ENCODE peak calls at places on chromosomes 5 and 9, in eight cellular contexts. V, F, K, G, R, L, W and H are unnamed samples.

GRCh38 chr9:107141967-107142366 is 141.1 kb upstream of the RAD23B start:
- DNase-seq in K (no peak), R (no peak), L (peak), W (no peak), F (no peak), V (no peak), G (no peak), H (no peak)

GRCh38 chr9:14158911-14159310 is 155.0 kb downstream of the NFIB start:
- DNase-seq in V (no peak), G (peak), L (peak), K (no peak), W (no peak), F (no peak), R (no peak), H (no peak)

GRCh38 chr5:72618699-72619098 is 111.5 kb upstream of the ZNF366 start:
- DNase-seq in F (no peak), R (no peak), G (peak), W (no peak), K (no peak), V (no peak), L (no peak), H (no peak)

GRCh38 chr9:5671711-5672353 is 42.9 kb downstream of the RIC1 start:
- DNase-seq in K (no peak), W (no peak), V (peak), G (no peak), F (no peak), L (peak), R (no peak), H (no peak)

GRCh38 chr5:97528941-97529340 is 345.9 kb upstream of the RIOK2 start:
- DNase-seq in R (no peak), L (peak), G (peak), W (no peak), V (no peak), K (no peak), F (no peak), H (no peak)

GRCh38 chr5:171421331-171422262 is 2.1 kb downstream of the FGF18 start:
- DNase-seq in R (no peak), L (peak), V (no peak), G (no peak), K (no peak), F (no peak), W (no peak), H (no peak)

GRCh38 chr9:88303785-88304495 is 84.3 kb upstream of the SPIN1 start:
- DNase-seq in V (no peak), L (no peak), F (no peak), K (peak), R (no peak), W (no peak), G (peak), H (no peak)

GRCh38 chr9:35832814-35833213 is 3.8 kb downstream of the TMEM8B start:
- DNase-seq in G (no peak), L (no peak), W (no peak), K (no peak), F (no peak), R (no peak), V (no peak), H (no peak)

GRCh38 chr9:104810421-104811339 is 46.8 kb downstream of the NIPSNAP3B start:
- DNase-seq in L (peak), R (no peak), K (no peak), G (peak), W (no peak), V (no peak), F (peak), H (no peak)

GRCh38 chr5:151023047-151023615 is 2.7 kb downstream of the GPX3 start:
- DNase-seq in W (no peak), K (no peak), R (no peak), G (no peak), F (no peak), L (no peak), V (no peak), H (no peak)

GRCh38 chr5:172380992-172381643 is 73.2 kb downstream of the SH3PXD2B start:
- DNase-seq in G (peak), W (peak), R (no peak), F (peak), K (no peak), L (peak), V (no peak), H (peak)

GRCh38 chr5:136174021-136174659 is 18.8 kb downstream of the SMIM32 start:
- DNase-seq in L (peak), W (no peak), F (no peak), R (no peak), K (peak), V (no peak), G (peak), H (no peak)

GRCh38 chr9:83274787-83275186 is 211.8 kb upstream of the RASEF start:
- DNase-seq in G (no peak), F (no peak), W (no peak), L (peak), V (no peak), K (no peak), R (no peak), H (no peak)

GRCh38 chr9:135805422-135806022 is 101.8 kb downstream of the CAMSAP1 start:
- DNase-seq in F (no peak), G (no peak), L (no peak), V (no peak), W (no peak), R (no peak), K (no peak), H (no peak)

GRCh38 chr9:109922617-109923260 is 142.7 kb downstream of the PALM2AKAP2 start:
- DNase-seq in R (no peak), K (no peak), G (no peak), F (no peak), W (no peak), V (no peak), L (peak), H (no peak)

GRCh38 chr5:141735823-141736222 is 53.8 kb upstream of the ARAP3 start:
- DNase-seq in G (no peak), V (no peak), K (no peak), L (no peak), R (no peak), F (no peak), W (no peak), H (no peak)

GRCh38 chr5:9540791-9541190 is 5.1 kb downstream of the SEMA5A start:
- DNase-seq in L (no peak), V (no peak), K (no peak), W (no peak), G (peak), R (no peak), F (no peak), H (no peak)

GRCh38 chr9:110153431-110153830 is 54.5 kb downstream of the C9orf152 start:
- DNase-seq in F (no peak), W (no peak), R (no peak), L (no peak), V (no peak), K (no peak), G (no peak), H (no peak)

GRCh38 chr9:136211441-136212344 is 6.8 kb upstream of the LHX3 start:
- DNase-seq in K (no peak), L (no peak), G (no peak), F (no peak), W (no peak), R (no peak), V (no peak), H (no peak)

GRCh38 chr5:132013006-132013689 is 1.7 kb upstream of the ACSL6 start:
- DNase-seq in R (no peak), G (no peak), W (no peak), L (no peak), F (no peak), V (no peak), K (no peak), H (peak)

GRCh38 chr9:134495881-134496412 is 145.7 kb upstream of the COL5A1 start:
- DNase-seq in R (no peak), L (no peak), K (no peak), W (no peak), G (no peak), V (no peak), F (no peak), H (no peak)

GRCh38 chr9:109602987-109603386 is 104.9 kb upstream of the PTPN3 start:
- DNase-seq in W (no peak), L (no peak), V (no peak), R (no peak), G (no peak), K (no peak), F (no peak), H (no peak)

GRCh38 chr5:170104710-170105109 is 987 bp upstream of the FOXI1 start:
- DNase-seq in L (no peak), G (no peak), V (no peak), K (no peak), R (no peak), F (no peak), W (no peak), H (no peak)

GRCh38 chr9:129258823-129259301 is 80.8 kb upstream of the IER5L start:
- DNase-seq in W (no peak), F (no peak), R (no peak), L (no peak), G (no peak), K (no peak), V (no peak), H (peak)

GRCh38 chr5:24681106-24681505 is 36.3 kb upstream of the CDH10 start:
- DNase-seq in F (no peak), W (no peak), R (no peak), V (no peak), G (no peak), L (no peak), K (no peak), H (no peak)

GRCh38 chr5:54103871-54104270 is 206.5 kb downstream of the ARL15 start:
- DNase-seq in G (no peak), F (no peak), W (no peak), K (no peak), V (no peak), R (no peak), L (peak), H (no peak)

GRCh38 chr9:100674419-100675122 is 96.7 kb downstream of the CAVIN4 start:
- DNase-seq in G (no peak), L (no peak), W (no peak), F (no peak), R (no peak), V (no peak), K (no peak), H (no peak)

GRCh38 chr5:44847453-44847852 is 38.7 kb downstream of the MRPS30 start:
- DNase-seq in V (no peak), L (no peak), F (no peak), G (no peak), K (no peak), W (no peak), R (no peak), H (no peak)

GRCh38 chr9:133429641-133430161 is 7.5 kb downstream of the ADAMTS13 start:
- DNase-seq in F (no peak), V (no peak), W (no peak), G (no peak), R (no peak), K (peak), L (peak), H (no peak)

GRCh38 chr5:133527311-133527710 is 85.0 kb downstream of the FSTL4 start:
- DNase-seq in K (no peak), R (no peak), W (no peak), V (no peak), G (no peak), L (no peak), F (no peak), H (no peak)

GRCh38 chr5:163649522-163649921 is 144.1 kb downstream of the MAT2B start:
- DNase-seq in W (no peak), G (peak), R (no peak), F (no peak), V (no peak), L (peak), K (no peak), H (no peak)